ENCODE peak calls at places on chromosomes 6 and 20, in eight cellular contexts. O is endothelial cell of umbilical vein; E is GM06990; Q is CD8-positive, alpha-beta T cell; V is iPS-NIHi11; F is RPMI7951; I is GM19239; Z is stimulated activated effector memory CD8-positive, alpha-beta T cell treated with anti-CD3 and anti-CD28 coated beads, Interleukin-12 subunit alpha, Interleukin-12 subunit beta, amount 100 ng/mL, for 72 hours. J is an unnamed sample.

GRCh38 chr20:44274303-44275017 is 27.4 kb downstream of the GDAP1L1 start:
- DNase-seq in Z (no peak), I (no peak), Q (no peak), E (no peak), V (no peak), F (no peak), O (no peak), J (no peak)

GRCh38 chr6:144895890-144896289 is 610.8 kb downstream of the UTRN start:
- DNase-seq in O (no peak), V (no peak), Q (no peak), E (no peak), I (no peak), Z (no peak), F (no peak), J (no peak)

GRCh38 chr20:46681032-46681854 is 8.0 kb downstream of the TP53RK start:
- DNase-seq in O (peak; percentile 52), I (peak; percentile 44), V (peak; percentile 61), Q (peak; percentile 73), E (no peak), F (peak; percentile 58), Z (peak; percentile 55), J (no peak)

GRCh38 chr6:158667360-158667981 is 17.6 kb downstream of the SYTL3 start:
- DNase-seq in V (no peak), I (no peak), E (no peak), Q (no peak), Z (no peak), O (no peak), F (no peak), J (no peak)

GRCh38 chr6:130473886-130474285 is 108.1 kb downstream of the TMEM200A start:
- DNase-seq in Q (no peak), Z (no peak), E (no peak), O (no peak), F (peak; percentile 97), V (no peak), I (no peak), J (no peak)

GRCh38 chr20:36113566-36114247 is 40.8 kb upstream of the EPB41L1 start:
- DNase-seq in Z (no peak), Q (no peak), F (no peak), E (peak; percentile 29), I (no peak), V (peak; percentile 44), O (no peak), J (no peak)

GRCh38 chr6:156779206-156780116 is 2.3 kb downstream of the ARID1B start:
- DNase-seq in E (peak; percentile 72), I (peak; percentile 36), Z (peak; percentile 50), Q (peak; percentile 52), F (peak; percentile 29), O (peak; percentile 34), V (peak; percentile 36), J (peak; percentile 80)

GRCh38 chr6:40535105-40535783 is 51.9 kb downstream of the LRFN2 start:
- DNase-seq in F (no peak), I (no peak), O (no peak), Q (no peak), E (no peak), V (no peak), Z (no peak), J (no peak)

J was measured in cardiac septum.